ENCODE peak calls at places on chromosome 17, in ten cellular contexts. One of them, this sample, is unnamed.

GRCh38 chr17:72765357-72766153 is 326.9 kb downstream of the SLC39A11 start:
- DNase-seq in WTC11: no peak
- DNase-seq in activated CD4-positive, CD25-positive, alpha-beta regulatory T cell treated with anti-CD3 and anti-CD28 coated beads, Interleukin-2, amount 50 U/mL, for 16 hours: no peak
- DNase-seq in NCI-H1930: no peak
- DNase-seq in mucosa of descending colon: no peak
- DNase-seq in NCI-H774: no peak
- DNase-seq in HFFc6: no peak
- DNase-seq in amniotic epithelial cell: no peak
- DNase-seq in epithelial cell of esophagus: no peak
- DNase-seq in NCI-H1417: no peak
- DNase-seq in this sample: no peak

GRCh38 chr17:35361027-35361426 is 12.4 kb downstream of the SLFN11 start:
- DNase-seq in WTC11: no peak
- DNase-seq in epithelial cell of esophagus: no peak
- DNase-seq in HFFc6: no peak
- DNase-seq in mucosa of descending colon: no peak
- DNase-seq in NCI-H774: no peak
- DNase-seq in amniotic epithelial cell: no peak
- DNase-seq in NCI-H1417: no peak
- DNase-seq in activated CD4-positive, CD25-positive, alpha-beta regulatory T cell treated with anti-CD3 and anti-CD28 coated beads, Interleukin-2, amount 50 U/mL, for 16 hours: no peak
- DNase-seq in NCI-H1930: no peak
- DNase-seq in this sample: no peak

GRCh38 chr17:74241434-74241833 is 28.1 kb downstream of the TTYH2 start:
- DNase-seq in NCI-H1930: no peak
- DNase-seq in mucosa of descending colon: no peak
- DNase-seq in HFFc6: no peak
- DNase-seq in epithelial cell of esophagus: no peak
- DNase-seq in WTC11: no peak
- DNase-seq in NCI-H774: no peak
- DNase-seq in NCI-H1417: no peak
- DNase-seq in activated CD4-positive, CD25-positive, alpha-beta regulatory T cell treated with anti-CD3 and anti-CD28 coated beads, Interleukin-2, amount 50 U/mL, for 16 hours: no peak
- DNase-seq in amniotic epithelial cell: no peak
- DNase-seq in this sample: no peak

GRCh38 chr17:76586741-76587487 is 1.3 kb upstream of the ST6GALNAC2 start:
- DNase-seq in amniotic epithelial cell: no peak
- DNase-seq in NCI-H1930: no peak
- DNase-seq in HFFc6: no peak
- DNase-seq in activated CD4-positive, CD25-positive, alpha-beta regulatory T cell treated with anti-CD3 and anti-CD28 coated beads, Interleukin-2, amount 50 U/mL, for 16 hours: no peak
- DNase-seq in NCI-H1417: peak
- DNase-seq in epithelial cell of esophagus: peak
- DNase-seq in mucosa of descending colon: no peak
- DNase-seq in WTC11: peak
- DNase-seq in NCI-H774: peak
- DNase-seq in this sample: no peak

GRCh38 chr17:78535285-78536197 is 41.7 kb downstream of the DNAH17 start:
- DNase-seq in NCI-H1930: no peak
- DNase-seq in mucosa of descending colon: no peak
- DNase-seq in activated CD4-positive, CD25-positive, alpha-beta regulatory T cell treated with anti-CD3 and anti-CD28 coated beads, Interleukin-2, amount 50 U/mL, for 16 hours: no peak
- DNase-seq in NCI-H1417: peak
- DNase-seq in NCI-H774: peak
- DNase-seq in WTC11: no peak
- DNase-seq in HFFc6: no peak
- DNase-seq in amniotic epithelial cell: no peak
- DNase-seq in epithelial cell of esophagus: peak
- DNase-seq in this sample: no peak

GRCh38 chr17:78665952-78666920 is 89.0 kb upstream of the DNAH17 start:
- DNase-seq in mucosa of descending colon: no peak
- DNase-seq in NCI-H1930: no peak
- DNase-seq in amniotic epithelial cell: peak
- DNase-seq in NCI-H1417: no peak
- DNase-seq in WTC11: no peak
- DNase-seq in HFFc6: no peak
- DNase-seq in NCI-H774: no peak
- DNase-seq in epithelial cell of esophagus: peak
- DNase-seq in activated CD4-positive, CD25-positive, alpha-beta regulatory T cell treated with anti-CD3 and anti-CD28 coated beads, Interleukin-2, amount 50 U/mL, for 16 hours: no peak
- DNase-seq in this sample: peak

GRCh38 chr17:57622886-57623433 is 122.1 kb downstream of the CCDC182 start:
- DNase-seq in mucosa of descending colon: no peak
- DNase-seq in NCI-H1930: no peak
- DNase-seq in HFFc6: peak
- DNase-seq in NCI-H1417: peak
- DNase-seq in WTC11: no peak
- DNase-seq in activated CD4-positive, CD25-positive, alpha-beta regulatory T cell treated with anti-CD3 and anti-CD28 coated beads, Interleukin-2, amount 50 U/mL, for 16 hours: no peak
- DNase-seq in NCI-H774: no peak
- DNase-seq in amniotic epithelial cell: peak
- DNase-seq in epithelial cell of esophagus: peak
- DNase-seq in this sample: no peak

GRCh38 chr17:2171725-2172446 is 117.0 kb downstream of the HIC1 start:
- DNase-seq in WTC11: no peak
- DNase-seq in activated CD4-positive, CD25-positive, alpha-beta regulatory T cell treated with anti-CD3 and anti-CD28 coated beads, Interleukin-2, amount 50 U/mL, for 16 hours: no peak
- DNase-seq in HFFc6: peak
- DNase-seq in NCI-H1417: peak
- DNase-seq in epithelial cell of esophagus: peak
- DNase-seq in amniotic epithelial cell: peak
- DNase-seq in NCI-H774: peak
- DNase-seq in mucosa of descending colon: peak
- DNase-seq in NCI-H1930: no peak
- DNase-seq in this sample: no peak

GRCh38 chr17:63954402-63955063 is 18.2 kb downstream of the SCN4A start:
- DNase-seq in epithelial cell of esophagus: no peak
- DNase-seq in HFFc6: no peak
- DNase-seq in WTC11: no peak
- DNase-seq in activated CD4-positive, CD25-positive, alpha-beta regulatory T cell treated with anti-CD3 and anti-CD28 coated beads, Interleukin-2, amount 50 U/mL, for 16 hours: no peak
- DNase-seq in NCI-H1417: peak
- DNase-seq in mucosa of descending colon: no peak
- DNase-seq in amniotic epithelial cell: no peak
- DNase-seq in NCI-H1930: no peak
- DNase-seq in NCI-H774: no peak
- DNase-seq in this sample: no peak

GRCh38 chr17:76121932-76122383 is 18.4 kb upstream of the EXOC7 start:
- DNase-seq in epithelial cell of esophagus: no peak
- DNase-seq in amniotic epithelial cell: peak
- DNase-seq in NCI-H1417: no peak
- DNase-seq in mucosa of descending colon: no peak
- DNase-seq in NCI-H1930: no peak
- DNase-seq in activated CD4-positive, CD25-positive, alpha-beta regulatory T cell treated with anti-CD3 and anti-CD28 coated beads, Interleukin-2, amount 50 U/mL, for 16 hours: no peak
- DNase-seq in NCI-H774: no peak
- DNase-seq in WTC11: peak
- DNase-seq in HFFc6: no peak
- DNase-seq in this sample: no peak

GRCh38 chr17:79874329-79874981 is 35.2 kb upstream of the CBX4 start:
- DNase-seq in NCI-H1930: peak
- DNase-seq in NCI-H1417: peak
- DNase-seq in amniotic epithelial cell: peak
- DNase-seq in NCI-H774: no peak
- DNase-seq in mucosa of descending colon: peak
- DNase-seq in WTC11: no peak
- DNase-seq in activated CD4-positive, CD25-positive, alpha-beta regulatory T cell treated with anti-CD3 and anti-CD28 coated beads, Interleukin-2, amount 50 U/mL, for 16 hours: no peak
- DNase-seq in HFFc6: no peak
- DNase-seq in epithelial cell of esophagus: peak
- DNase-seq in this sample: no peak

GRCh38 chr17:31530391-31530990 is 139.0 kb downstream of the RAB11FIP4 start:
- DNase-seq in NCI-H1417: no peak
- DNase-seq in NCI-H774: no peak
- DNase-seq in WTC11: no peak
- DNase-seq in epithelial cell of esophagus: no peak
- DNase-seq in HFFc6: no peak
- DNase-seq in NCI-H1930: no peak
- DNase-seq in activated CD4-positive, CD25-positive, alpha-beta regulatory T cell treated with anti-CD3 and anti-CD28 coated beads, Interleukin-2, amount 50 U/mL, for 16 hours: no peak
- DNase-seq in amniotic epithelial cell: no peak
- DNase-seq in mucosa of descending colon: no peak
- DNase-seq in this sample: no peak